ENCODE peak calls at places on chromosomes 6 and 20, in seven cellular contexts. Q, H, M, L, E, F and W are unnamed samples.

GRCh38 chr6:90197854-90198496 is 98.7 kb downstream of the BACH2 start:
- DNase-seq in Q (no peak), H (peak), M (no peak), L (no peak), E (no peak), F (no peak), W (no peak)

GRCh38 chr6:122719176-122719575 is 60.3 kb upstream of the FABP7 start:
- DNase-seq in Q (no peak), H (no peak), M (no peak), L (no peak), E (no peak), F (no peak), W (no peak)

GRCh38 chr6:26020983-26021349 is 58.4 kb downstream of the TRIM38 start:
- DNase-seq in Q (peak), H (peak), M (peak), L (peak), E (peak), F (peak), W (peak)

GRCh38 chr6:133548409-133548808 is 307.3 kb downstream of the EYA4 start:
- DNase-seq in Q (no peak), H (peak), M (no peak), L (no peak), E (no peak), F (no peak), W (peak)

GRCh38 chr20:50363479-50363878 is 146.7 kb upstream of the PTPN1 start:
- DNase-seq in Q (no peak), H (no peak), M (no peak), L (no peak), E (peak), F (no peak), W (no peak)

GRCh38 chr6:43144879-43145278 is 26.2 kb upstream of the SRF start:
- DNase-seq in Q (no peak), H (no peak), M (no peak), L (no peak), E (no peak), F (no peak), W (no peak)

GRCh38 chr6:87183687-87184086 is 28.3 kb downstream of the ZNF292 start:
- DNase-seq in Q (no peak), H (no peak), M (no peak), L (no peak), E (no peak), F (no peak), W (no peak)

GRCh38 chr20:46084805-46085792 is 4.7 kb downstream of the NCOA5 start:
- DNase-seq in Q (no peak), H (peak), M (no peak), L (no peak), E (no peak), F (no peak), W (peak)

GRCh38 chr20:49045440-49046086 is 549 bp upstream of the CSE1L start:
- DNase-seq in Q (peak), H (no peak), M (no peak), L (no peak), E (no peak), F (peak), W (peak)

GRCh38 chr6:64081459-64081858 is 445.9 kb downstream of the PHF3 start:
- DNase-seq in Q (no peak), H (no peak), M (no peak), L (no peak), E (no peak), F (no peak), W (no peak)

GRCh38 chr6:156379946-156380707 is 397.1 kb upstream of the ARID1B start:
- DNase-seq in Q (no peak), H (peak), M (no peak), L (no peak), E (no peak), F (no peak), W (no peak)

GRCh38 chr20:32820000-32820697 is 395 bp downstream of the MAPRE1 start:
- DNase-seq in Q (peak), H (peak), M (peak), L (peak), E (peak), F (no peak), W (no peak)

GRCh38 chr6:167893416-167893815 is 66.7 kb downstream of the AFDN start:
- DNase-seq in Q (no peak), H (peak), M (no peak), L (no peak), E (no peak), F (no peak), W (no peak)

GRCh38 chr20:41133709-41134361 is 3.5 kb upstream of the PLCG1 start:
- DNase-seq in Q (peak), H (no peak), M (no peak), L (peak), E (peak), F (no peak), W (no peak)

GRCh38 chr6:73694711-73695411 is 1.1 kb upstream of the CD109 start:
- DNase-seq in Q (no peak), H (peak), M (peak), L (peak), E (no peak), F (no peak), W (no peak)

GRCh38 chr6:131210469-131210868 is 75.2 kb downstream of the AKAP7 start:
- DNase-seq in Q (no peak), H (no peak), M (no peak), L (no peak), E (no peak), F (no peak), W (no peak)